ENCODE peak calls at places on chromosome 7, in nine cellular contexts. X is Right ventricle myocardium inferior, L is AG08395, W is NCI-H446, Z is cardiac muscle cell, I is NCI-H460, S is progenitor cell of endocrine pancreas, B is EL, U is fibroblast of pulmonary artery. N is an unnamed sample.

GRCh38 chr7:19752045-19752444 is 21.4 kb downstream of the TMEM196 start:
- DNase-seq in X (no peak), I (no peak), S (no peak), L (no peak), Z (no peak), W (no peak), B (no peak), U (no peak), N (no peak)

GRCh38 chr7:136386876-136387275 is 409.7 kb upstream of the MTPN start:
- DNase-seq in W (no peak), L (no peak), Z (no peak), X (no peak), B (peak), U (no peak), S (no peak), I (no peak), N (no peak)

GRCh38 chr7:41010418-41010817 is 692.5 kb downstream of the INHBA start:
- DNase-seq in W (no peak), X (no peak), L (peak), B (no peak), U (no peak), I (no peak), Z (no peak), S (no peak), N (no peak)

GRCh38 chr7:50851451-50851850 is 68.8 kb upstream of the GRB10 start:
- DNase-seq in I (no peak), U (peak), Z (no peak), X (no peak), S (no peak), W (no peak), B (no peak), L (no peak), N (no peak)

GRCh38 chr7:84949067-84949466 is 237.8 kb downstream of the SEMA3D start:
- DNase-seq in U (peak), W (no peak), B (peak), Z (no peak), X (no peak), S (no peak), I (no peak), L (no peak), N (no peak)

GRCh38 chr7:132428247-132428919 is 147.9 kb downstream of the PLXNA4 start:
- DNase-seq in U (peak), X (no peak), B (no peak), Z (no peak), L (no peak), S (no peak), I (no peak), W (no peak), N (no peak)

GRCh38 chr7:19020062-19020461 is 97.4 kb downstream of the TWIST1 start:
- DNase-seq in L (no peak), W (no peak), U (no peak), X (no peak), S (no peak), I (no peak), B (no peak), Z (no peak), N (no peak)

GRCh38 chr7:48255046-48255445 is 83.8 kb downstream of the ABCA13 start:
- DNase-seq in Z (no peak), U (peak), X (no peak), S (no peak), I (no peak), W (no peak), L (peak), B (peak), N (no peak)

GRCh38 chr7:118245267-118246040 is 20.9 kb downstream of the ANKRD7 start:
- DNase-seq in L (no peak), U (no peak), I (no peak), X (no peak), S (no peak), B (no peak), Z (no peak), W (no peak), N (no peak)

GRCh38 chr7:139706837-139707236 is 71.0 kb downstream of the HIPK2 start:
- DNase-seq in L (no peak), I (no peak), S (no peak), X (no peak), B (no peak), U (no peak), Z (no peak), W (no peak), N (no peak)

GRCh38 chr7:81150951-81151361 is 232.1 kb upstream of the SEMA3C start:
- DNase-seq in S (no peak), B (peak), W (peak), U (no peak), X (no peak), I (no peak), Z (no peak), L (peak), N (no peak)

GRCh38 chr7:91850455-91850854 is 30.0 kb downstream of the MTERF1 start:
- DNase-seq in S (no peak), X (no peak), L (peak), U (peak), I (no peak), B (peak), Z (no peak), W (no peak), N (no peak)

GRCh38 chr7:42186181-42186580 is 50.8 kb downstream of the GLI3 start:
- DNase-seq in Z (peak), W (no peak), S (no peak), X (no peak), L (no peak), U (no peak), B (no peak), I (no peak), N (no peak)

GRCh38 chr7:138519061-138519798 is 59.2 kb downstream of the TRIM24 start:
- DNase-seq in S (no peak), X (no peak), U (no peak), W (no peak), L (no peak), B (no peak), Z (no peak), I (no peak), N (no peak)

GRCh38 chr7:34991938-34992840 is 45.1 kb downstream of the DPY19L1 start:
- DNase-seq in S (no peak), Z (no peak), U (peak), W (no peak), B (peak), I (no peak), L (peak), X (no peak), N (no peak)

GRCh38 chr7:140923358-140924006 is 1.2 kb downstream of the BRAF start:
- DNase-seq in X (no peak), U (peak), B (peak), I (no peak), S (no peak), Z (peak), W (no peak), L (peak), N (no peak)

GRCh38 chr7:77346441-77346840 is 69.7 kb downstream of the GSAP start:
- DNase-seq in X (no peak), L (no peak), W (no peak), S (no peak), B (no peak), Z (no peak), I (no peak), U (no peak), N (no peak)

GRCh38 chr7:132580277-132580676 is 4.0 kb upstream of the PLXNA4 start:
- DNase-seq in Z (no peak), B (no peak), X (no peak), S (no peak), I (no peak), L (peak), U (peak), W (no peak), N (no peak)

GRCh38 chr7:157813053-157813452 is 476.2 kb downstream of the DNAJB6 start:
- DNase-seq in B (no peak), L (no peak), I (no peak), X (peak), W (no peak), S (no peak), U (no peak), Z (no peak), N (no peak)

GRCh38 chr7:66379761-66380160 is 174.6 kb downstream of the TPST1 start:
- DNase-seq in L (no peak), X (no peak), U (peak), I (no peak), W (no peak), S (no peak), B (peak), Z (no peak), N (no peak)

GRCh38 chr7:108525327-108525984 is 479 bp downstream of the PNPLA8 start:
- DNase-seq in U (peak), X (no peak), Z (peak), S (no peak), W (no peak), B (peak), L (peak), I (peak), N (peak)

GRCh38 chr7:100801833-100802568 is 25.3 kb downstream of the EPHB4 start:
- DNase-seq in Z (no peak), X (no peak), W (no peak), I (peak), L (peak), B (peak), U (peak), S (peak), N (no peak)

GRCh38 chr7:41104621-41105020 is 598.3 kb downstream of the INHBA start:
- DNase-seq in U (no peak), W (no peak), B (no peak), L (peak), S (no peak), I (no peak), X (no peak), Z (no peak), N (no peak)

GRCh38 chr7:16668049-16668858 is 22.3 kb downstream of the BZW2 start:
- DNase-seq in I (peak), W (no peak), X (peak), B (peak), S (no peak), U (peak), Z (no peak), L (peak), N (no peak)

GRCh38 chr7:45082831-45083331 is 5.9 kb downstream of the NACAD start:
- DNase-seq in I (no peak), W (no peak), Z (no peak), U (no peak), B (no peak), S (no peak), L (no peak), X (no peak), N (no peak)

GRCh38 chr7:67625257-67625713 is 628.7 kb downstream of the TYW1 start:
- DNase-seq in X (peak), I (peak), B (peak), W (peak), U (peak), S (peak), L (peak), Z (peak), N (peak)

GRCh38 chr7:158246272-158246959 is 341.2 kb downstream of the PTPRN2 start:
- DNase-seq in X (no peak), L (no peak), I (no peak), Z (no peak), S (no peak), B (no peak), W (no peak), U (no peak), N (no peak)

GRCh38 chr7:30331338-30331737 is 46.9 kb downstream of the ZNRF2 start:
- DNase-seq in B (no peak), L (no peak), U (peak), W (no peak), X (no peak), S (no peak), Z (no peak), I (no peak), N (no peak)

GRCh38 chr7:42907316-42907715 is 4.6 kb downstream of the C7orf25 start:
- DNase-seq in U (peak), X (no peak), B (peak), Z (no peak), I (no peak), S (no peak), L (no peak), W (no peak), N (no peak)

GRCh38 chr7:128211626-128212025 is 29.5 kb upstream of the LEP start:
- DNase-seq in I (no peak), X (no peak), B (no peak), W (no peak), U (no peak), Z (no peak), L (no peak), S (no peak), N (no peak)

GRCh38 chr7:121410829-121411596 is 14.9 kb upstream of the FAM3C start:
- DNase-seq in Z (no peak), L (no peak), S (no peak), U (no peak), W (no peak), I (no peak), X (no peak), B (no peak), N (no peak)

GRCh38 chr7:44334734-44335097 is 9.3 kb upstream of the CAMK2B start:
- DNase-seq in U (no peak), Z (no peak), I (no peak), X (no peak), B (no peak), W (no peak), L (no peak), S (no peak), N (no peak)

GRCh38 chr7:121187676-121188075 is 141.1 kb upstream of the WNT16 start:
- DNase-seq in U (peak), S (no peak), L (no peak), I (no peak), B (no peak), W (no peak), X (no peak), Z (no peak), N (no peak)

GRCh38 chr7:157425137-157425731 is 88.4 kb downstream of the DNAJB6 start:
- DNase-seq in S (no peak), I (no peak), Z (no peak), L (no peak), U (no peak), X (peak), B (no peak), W (no peak), N (no peak)

GRCh38 chr7:152893801-152894294 is 134.3 kb downstream of the ACTR3B start:
- DNase-seq in Z (no peak), L (no peak), U (no peak), I (no peak), S (no peak), W (no peak), B (no peak), X (no peak), N (no peak)

GRCh38 chr7:67692425-67692824 is 695.8 kb downstream of the TYW1 start:
- DNase-seq in S (no peak), Z (no peak), I (peak), B (no peak), U (no peak), L (peak), X (no peak), W (peak), N (no peak)

GRCh38 chr7:157996359-157997079 is 591.1 kb downstream of the PTPRN2 start:
- DNase-seq in W (no peak), X (no peak), Z (no peak), S (no peak), U (no peak), B (no peak), I (no peak), L (no peak), N (no peak)

N was measured in Jurkat, Clone E6-1.